ENCODE peak calls at places on chromosomes 5 and 9, in four cellular contexts. Q is nephron progenitor cell, E is HepG2, X is RWPE2. D is an unnamed sample.

GRCh38 chr5:44332360-44332971 is 56.8 kb downstream of the FGF10 start:
- DNase-seq in E (peak), Q (peak), X (no peak), D (no peak)

GRCh38 chr5:45113726-45114125 is 305.0 kb downstream of the MRPS30 start:
- DNase-seq in Q (no peak), X (no peak), E (no peak), D (no peak)

GRCh38 chr9:8924529-8924928 is 1125.0 kb upstream of the DMAC1 start:
- DNase-seq in X (no peak), Q (no peak), E (no peak), D (no peak)

GRCh38 chr9:6051511-6051950 is 36.1 kb upstream of the RANBP6 start:
- DNase-seq in E (no peak), X (no peak), Q (no peak), D (no peak)

GRCh38 chr9:69818946-69819345 is 1.7 kb upstream of the CFAP95 start:
- DNase-seq in Q (no peak), X (no peak), E (no peak), D (no peak)

GRCh38 chr5:107801061-107801460 is 130.3 kb upstream of the EFNA5 start:
- DNase-seq in Q (no peak), E (no peak), X (no peak), D (no peak)

GRCh38 chr5:179963375-179963774 is 55.7 kb upstream of the TBC1D9B start:
- DNase-seq in Q (no peak), X (no peak), E (no peak), D (no peak)

GRCh38 chr9:93952784-93953491 is 2.2 kb downstream of the BARX1 start:
- DNase-seq in E (no peak), Q (peak), X (no peak), D (no peak)

GRCh38 chr9:74666625-74667316 is 169.6 kb downstream of the RORB start:
- DNase-seq in X (no peak), Q (no peak), E (no peak), D (no peak)

GRCh38 chr5:95712347-95712958 is 18.7 kb upstream of the RHOBTB3 start:
- DNase-seq in E (no peak), X (peak), Q (no peak), D (no peak)

GRCh38 chr9:75588808-75589207 is 301.7 kb upstream of the PCSK5 start:
- DNase-seq in Q (no peak), X (no peak), E (no peak), D (no peak)

GRCh38 chr5:84961193-84961592 is 576.5 kb upstream of the EDIL3 start:
- DNase-seq in Q (no peak), E (no peak), X (no peak), D (no peak)

GRCh38 chr9:133347515-133347984 is 381 bp downstream of the MED22 start:
- DNase-seq in X (no peak), E (no peak), Q (peak), D (peak)

GRCh38 chr5:100311811-100312210 is 223.4 kb upstream of the FAM174A start:
- DNase-seq in E (no peak), Q (no peak), X (no peak), D (no peak)

GRCh38 chr5:149596712-149597111 is 15.4 kb downstream of the ARHGEF37 start:
- DNase-seq in Q (no peak), E (no peak), X (no peak), D (no peak)

GRCh38 chr5:176716320-176716719 is 69.0 kb downstream of the TSPAN17 start:
- DNase-seq in Q (no peak), X (no peak), E (no peak), D (no peak)

GRCh38 chr5:35230043-35230611 is at the start of gene PRLR:
- DNase-seq in X (no peak), E (peak), Q (peak), D (peak)

GRCh38 chr5:141528401-141528984 is 39.6 kb downstream of the PCDHGC5 start:
- DNase-seq in E (no peak), Q (no peak), X (no peak), D (no peak)

GRCh38 chr5:77645158-77645994 is 6.9 kb upstream of the OTP start:
- DNase-seq in X (no peak), Q (peak), E (peak), D (peak)

GRCh38 chr5:145178667-145179523 is 656.2 kb downstream of the PRELID2 start:
- DNase-seq in E (peak), X (no peak), Q (no peak), D (no peak)

GRCh38 chr9:113155911-113156559 is 5.2 kb downstream of the SLC31A2 start:
- DNase-seq in Q (no peak), E (no peak), X (no peak), D (no peak)

GRCh38 chr5:146130440-146131045 is 25.2 kb upstream of the PLAC8L1 start:
- DNase-seq in Q (no peak), X (no peak), E (peak), D (no peak)

GRCh38 chr5:135067587-135067986 is 33.6 kb upstream of the PITX1 start:
- DNase-seq in Q (no peak), E (no peak), X (peak), D (no peak)

GRCh38 chr5:135376961-135377621 is 21.9 kb downstream of the MACROH2A1 start:
- DNase-seq in X (no peak), Q (no peak), E (no peak), D (no peak)

GRCh38 chr9:101848485-101848919 is 110.1 kb upstream of the GRIN3A start:
- DNase-seq in Q (no peak), E (no peak), X (no peak), D (no peak)

GRCh38 chr5:179870403-179870903 is 11.8 kb upstream of the MRNIP start:
- DNase-seq in Q (peak), E (peak), X (no peak), D (peak)

GRCh38 chr9:124389146-124389939 is 25.9 kb downstream of the PSMB7 start:
- DNase-seq in X (no peak), E (no peak), Q (no peak), D (no peak)

GRCh38 chr5:77558266-77558665 is 66.2 kb upstream of the WDR41 start:
- DNase-seq in X (no peak), Q (peak), E (no peak), D (no peak)

GRCh38 chr5:172008689-172009141 is 2.3 kb upstream of the FBXW11 start:
- DNase-seq in X (no peak), E (no peak), Q (no peak), D (no peak)

GRCh38 chr5:1751864-1752822 is 47.5 kb downstream of the MRPL36 start:
- DNase-seq in Q (no peak), E (no peak), X (no peak), D (peak)
- TF ChIP-seq CTCF in Q (no peak), E (no peak), X (no peak), D (no peak)

GRCh38 chr9:106284300-106284699 is 578.7 kb upstream of the ZNF462 start:
- DNase-seq in X (no peak), Q (no peak), E (no peak), D (no peak)
- TF ChIP-seq CTCF in X (no peak), Q (peak), E (no peak), D (no peak)

GRCh38 chr5:131795879-131796792 is 681 bp downstream of the FNIP1 start:
- DNase-seq in X (peak), Q (peak), E (peak), D (peak)

GRCh38 chr5:131794596-131794995 is 2.2 kb downstream of the FNIP1 start:
- DNase-seq in E (no peak), X (no peak), Q (no peak), D (no peak)

GRCh38 chr5:131792900-131793299 is 3.9 kb downstream of the FNIP1 start:
- DNase-seq in X (no peak), E (no peak), Q (no peak), D (no peak)

GRCh38 chr5:131795128-131795719 is 1.6 kb downstream of the FNIP1 start:
- DNase-seq in E (no peak), X (no peak), Q (no peak), D (no peak)

GRCh38 chr5:131796793-131797693 is at the start of gene FNIP1:
- DNase-seq in Q (peak), X (peak), E (peak), D (peak)
- TF ChIP-seq CTCF in Q (no peak), X (no peak), E (peak), D (no peak)

DNA sequence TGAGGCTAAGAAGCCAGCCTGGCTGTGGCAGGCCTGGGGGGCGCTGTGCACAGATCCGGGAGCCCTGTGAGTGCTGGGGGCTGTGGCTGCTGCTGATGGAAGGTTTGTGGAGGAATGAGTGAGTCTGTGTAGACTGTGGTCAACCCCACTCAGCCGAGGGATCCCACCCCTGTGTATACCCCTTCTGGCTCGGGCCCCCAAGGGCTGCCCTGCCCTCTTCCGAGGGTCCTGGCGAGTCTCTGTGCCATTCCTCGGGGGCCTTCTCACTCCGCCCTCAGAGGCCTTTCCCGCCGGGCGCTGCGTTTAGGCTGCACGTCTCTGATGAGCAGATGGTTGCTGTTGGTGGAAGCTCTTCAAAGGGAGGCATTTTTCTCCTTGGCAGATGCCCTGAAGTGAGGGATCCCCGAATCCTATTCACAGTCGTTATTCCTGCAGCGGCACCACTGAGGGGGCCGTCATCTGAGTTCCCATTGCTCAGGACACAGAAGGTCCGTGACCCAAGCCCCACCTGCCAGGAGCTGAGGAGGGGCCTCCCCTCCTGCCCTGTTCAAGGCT is 94.1 kb downstream of the RXRA start:
- DNase-seq in X (no peak), E (no peak), Q (no peak), D (no peak)
- TF ChIP-seq CTCF in X (no peak), E (no peak), Q (no peak), D (no peak)

GRCh38 chr9:36895744-36896260 is 138.3 kb downstream of the PAX5 start:
- DNase-seq in Q (no peak), X (no peak), E (no peak), D (no peak)
- TF ChIP-seq CTCF in Q (no peak), X (no peak), E (no peak), D (no peak)

GRCh38 chr9:136625101-136626065 is 37.3 kb upstream of the EGFL7 start:
- DNase-seq in E (peak), X (no peak), Q (peak), D (peak)
- TF ChIP-seq CTCF in E (peak), X (peak), Q (no peak), D (peak)

DNA sequence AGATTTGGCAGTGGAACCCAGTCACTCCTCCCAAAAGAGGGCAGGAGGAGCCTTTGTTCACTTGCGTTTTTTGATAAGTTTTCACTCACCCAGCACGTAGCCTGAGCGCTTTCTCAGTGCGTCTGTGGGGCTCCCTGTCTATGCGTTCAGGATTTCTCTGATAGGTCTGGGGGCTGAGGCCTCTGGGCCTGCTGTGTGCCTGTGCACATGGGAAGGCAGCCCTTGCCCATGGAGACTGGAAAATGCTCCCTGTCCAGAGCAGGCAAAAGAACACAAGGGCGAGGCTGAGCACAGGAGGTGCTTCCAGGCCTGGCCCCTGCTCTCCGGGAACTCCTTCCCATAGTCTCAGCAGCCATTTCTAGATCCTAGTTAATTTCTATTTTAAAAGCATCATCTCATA is 249.9 kb downstream of the FSTL4 start:
- DNase-seq in Q (no peak), X (no peak), E (no peak), D (no peak)
- TF ChIP-seq CTCF in Q (no peak), X (no peak), E (no peak), D (no peak)

GRCh38 chr5:167964529-167964928 is 326.9 kb upstream of the WWC1 start:
- DNase-seq in E (no peak), X (no peak), Q (no peak), D (no peak)
- TF ChIP-seq CTCF in E (no peak), X (peak), Q (peak), D (no peak)

DNA sequence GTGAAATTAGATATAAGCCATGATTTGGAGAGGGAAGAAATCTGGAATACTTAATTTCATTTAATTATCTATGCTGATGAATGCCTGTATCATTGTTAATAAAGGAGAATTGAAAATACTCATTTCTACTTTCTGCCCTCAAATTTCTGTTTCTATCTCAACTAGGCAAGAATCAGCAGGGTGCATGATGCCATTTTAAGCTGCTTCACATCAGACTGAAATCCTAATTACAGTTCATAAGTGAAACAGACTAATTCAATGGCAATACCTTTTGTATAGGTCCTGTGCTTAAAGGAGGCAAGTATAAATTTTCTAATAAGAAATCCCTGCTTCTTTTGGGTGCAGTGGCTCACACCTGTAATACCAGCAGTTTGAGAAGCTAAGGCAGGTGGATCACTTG is 22.3 kb upstream of the TAL2 start:
- DNase-seq in X (no peak), E (no peak), Q (no peak), D (no peak)
- TF ChIP-seq CTCF in X (no peak), E (no peak), Q (no peak), D (no peak)

D was measured in lower lobe of right lung.